ENCODE peak calls at places on chromosomes 1 and 21, in eight cellular contexts. One of them, this sample, is unnamed. For H3K36me3, the result is how much of the 10 kb centered on the place peaks cover.

GRCh38 chr1:81582467-81582986 is 218.2 kb upstream of the ADGRL2 start:
- DNase-seq in body of pancreas: no peak
- DNase-seq in bronchial epithelial cell: no peak
- DNase-seq in heart left ventricle: no peak
- DNase-seq in PC-3: no peak
- DNase-seq in H7: no peak
- DNase-seq in endodermal cell: no peak
- DNase-seq in ascending aorta: no peak
- DNase-seq in this sample: no peak

GRCh38 chr1:93635614-93636543 is 45.8 kb downstream of the BCAR3 start:
- DNase-seq in body of pancreas: no peak
- DNase-seq in bronchial epithelial cell: no peak
- DNase-seq in heart left ventricle: no peak
- DNase-seq in PC-3: no peak
- DNase-seq in H7: peak
- DNase-seq in endodermal cell: peak
- DNase-seq in ascending aorta: no peak
- DNase-seq in this sample: peak

GRCh38 chr1:227343727-227344551 is 25.6 kb upstream of the CDC42BPA start:
- DNase-seq in body of pancreas: no peak
- DNase-seq in bronchial epithelial cell: peak
- DNase-seq in heart left ventricle: no peak
- DNase-seq in PC-3: peak
- DNase-seq in H7: no peak
- DNase-seq in endodermal cell: no peak
- DNase-seq in ascending aorta: no peak
- DNase-seq in this sample: no peak

GRCh38 chr21:33543505-33544129 is 779 bp downstream of the SON start:
- DNase-seq in body of pancreas: peak
- DNase-seq in bronchial epithelial cell: peak
- DNase-seq in heart left ventricle: peak
- DNase-seq in PC-3: peak
- DNase-seq in H7: no peak
- DNase-seq in endodermal cell: no peak
- DNase-seq in ascending aorta: peak
- DNase-seq in this sample: no peak

GRCh38 chr1:205962821-205963221 is 19.6 kb upstream of the SLC26A9 start:
- DNase-seq in body of pancreas: no peak
- DNase-seq in bronchial epithelial cell: no peak
- DNase-seq in heart left ventricle: no peak
- DNase-seq in PC-3: no peak
- DNase-seq in H7: no peak
- DNase-seq in endodermal cell: no peak
- DNase-seq in ascending aorta: no peak
- DNase-seq in this sample: no peak

GRCh38 chr1:90717665-90718410 is 736 bp upstream of the BARHL2 start:
- DNase-seq in body of pancreas: no peak
- DNase-seq in bronchial epithelial cell: no peak
- DNase-seq in heart left ventricle: no peak
- DNase-seq in PC-3: no peak
- DNase-seq in H7: peak
- DNase-seq in endodermal cell: peak
- DNase-seq in ascending aorta: no peak
- DNase-seq in this sample: peak

GRCh38 chr1:228510101-228510850 is 23.1 kb downstream of the RNF187 start:
- DNase-seq in body of pancreas: no peak
- DNase-seq in bronchial epithelial cell: no peak
- DNase-seq in heart left ventricle: no peak
- DNase-seq in PC-3: peak
- DNase-seq in H7: no peak
- DNase-seq in endodermal cell: no peak
- DNase-seq in ascending aorta: peak
- DNase-seq in this sample: no peak

GRCh38 chr1:155889566-155889965 is 21.6 kb downstream of the RIT1 start:
- DNase-seq in body of pancreas: no peak
- DNase-seq in bronchial epithelial cell: peak
- DNase-seq in heart left ventricle: no peak
- DNase-seq in PC-3: no peak
- DNase-seq in H7: no peak
- DNase-seq in endodermal cell: no peak
- DNase-seq in ascending aorta: no peak
- DNase-seq in this sample: no peak

GRCh38 chr1:192993426-192994085 is 65.6 kb downstream of the UCHL5 start:
- DNase-seq in body of pancreas: no peak
- DNase-seq in bronchial epithelial cell: no peak
- DNase-seq in heart left ventricle: no peak
- DNase-seq in PC-3: no peak
- DNase-seq in H7: no peak
- DNase-seq in endodermal cell: no peak
- DNase-seq in ascending aorta: no peak
- DNase-seq in this sample: no peak

GRCh38 chr1:98985687-98986086 is 19.0 kb downstream of the PLPPR5 start:
- DNase-seq in body of pancreas: no peak
- DNase-seq in bronchial epithelial cell: no peak
- DNase-seq in heart left ventricle: no peak
- DNase-seq in PC-3: peak
- DNase-seq in H7: no peak
- DNase-seq in endodermal cell: no peak
- DNase-seq in ascending aorta: no peak
- DNase-seq in this sample: no peak

GRCh38 chr1:223620297-223620900 is 45.1 kb downstream of the CAPN8 start:
- DNase-seq in body of pancreas: peak
- DNase-seq in bronchial epithelial cell: no peak
- DNase-seq in heart left ventricle: no peak
- DNase-seq in PC-3: no peak
- DNase-seq in H7: no peak
- DNase-seq in endodermal cell: no peak
- DNase-seq in ascending aorta: no peak
- DNase-seq in this sample: no peak

GRCh38 chr1:18950415-18951026 is 6.0 kb downstream of the IFFO2 start:
- DNase-seq in body of pancreas: no peak
- DNase-seq in bronchial epithelial cell: no peak
- DNase-seq in heart left ventricle: peak
- DNase-seq in PC-3: no peak
- DNase-seq in H7: peak
- DNase-seq in endodermal cell: no peak
- DNase-seq in ascending aorta: peak
- DNase-seq in this sample: no peak

GRCh38 chr1:230104395-230105244 is 37.6 kb downstream of the GALNT2 start:
- DNase-seq in body of pancreas: peak
- DNase-seq in bronchial epithelial cell: peak
- DNase-seq in heart left ventricle: peak
- DNase-seq in PC-3: peak
- DNase-seq in H7: no peak
- DNase-seq in endodermal cell: peak
- DNase-seq in ascending aorta: peak
- DNase-seq in this sample: peak

GRCh38 chr1:115973154-115973553 is 3.2 kb upstream of the SLC22A15 start:
- DNase-seq in body of pancreas: no peak
- DNase-seq in bronchial epithelial cell: no peak
- DNase-seq in heart left ventricle: no peak
- DNase-seq in PC-3: no peak
- DNase-seq in H7: no peak
- DNase-seq in endodermal cell: no peak
- DNase-seq in ascending aorta: no peak
- DNase-seq in this sample: no peak

GRCh38 chr1:173568483-173568882 is 34.4 kb downstream of the SLC9C2 start:
- DNase-seq in body of pancreas: no peak
- DNase-seq in bronchial epithelial cell: no peak
- DNase-seq in heart left ventricle: no peak
- DNase-seq in PC-3: no peak
- DNase-seq in H7: no peak
- DNase-seq in endodermal cell: no peak
- DNase-seq in ascending aorta: no peak
- DNase-seq in this sample: no peak

GRCh38 chr21:41923641-41924342 is 30.0 kb downstream of the C2CD2 start:
- DNase-seq in body of pancreas: peak
- DNase-seq in bronchial epithelial cell: no peak
- DNase-seq in heart left ventricle: no peak
- DNase-seq in PC-3: no peak
- DNase-seq in H7: no peak
- DNase-seq in endodermal cell: no peak
- DNase-seq in ascending aorta: peak
- DNase-seq in this sample: no peak

GRCh38 chr1:172497230-172497629 is 35.7 kb upstream of the SUCO start:
- DNase-seq in body of pancreas: peak
- DNase-seq in bronchial epithelial cell: peak
- DNase-seq in heart left ventricle: no peak
- DNase-seq in PC-3: peak
- DNase-seq in H7: peak
- DNase-seq in endodermal cell: peak
- DNase-seq in ascending aorta: no peak
- DNase-seq in this sample: no peak

GRCh38 chr1:51581286-51581685 is 35.6 kb upstream of the OSBPL9 start:
- DNase-seq in body of pancreas: no peak
- DNase-seq in bronchial epithelial cell: peak
- DNase-seq in heart left ventricle: no peak
- DNase-seq in PC-3: no peak
- DNase-seq in H7: no peak
- DNase-seq in endodermal cell: no peak
- DNase-seq in ascending aorta: no peak
- DNase-seq in this sample: no peak

GRCh38 chr1:165910764-165911421 is 83.5 kb downstream of the UCK2 start:
- DNase-seq in body of pancreas: peak
- DNase-seq in bronchial epithelial cell: no peak
- DNase-seq in heart left ventricle: peak
- DNase-seq in PC-3: no peak
- DNase-seq in H7: no peak
- DNase-seq in endodermal cell: peak
- DNase-seq in ascending aorta: no peak
- DNase-seq in this sample: peak

GRCh38 chr1:15345711-15346355 is 63.9 kb upstream of the EFHD2 start:
- DNase-seq in body of pancreas: peak
- DNase-seq in bronchial epithelial cell: peak
- DNase-seq in heart left ventricle: peak
- DNase-seq in PC-3: no peak
- DNase-seq in H7: no peak
- DNase-seq in endodermal cell: no peak
- DNase-seq in ascending aorta: peak
- DNase-seq in this sample: peak

GRCh38 chr1:232992227-232992626 is 41.8 kb downstream of the NTPCR start:
- DNase-seq in body of pancreas: no peak
- DNase-seq in bronchial epithelial cell: no peak
- DNase-seq in heart left ventricle: no peak
- DNase-seq in PC-3: no peak
- DNase-seq in H7: no peak
- DNase-seq in endodermal cell: no peak
- DNase-seq in ascending aorta: no peak
- DNase-seq in this sample: no peak

DNA sequence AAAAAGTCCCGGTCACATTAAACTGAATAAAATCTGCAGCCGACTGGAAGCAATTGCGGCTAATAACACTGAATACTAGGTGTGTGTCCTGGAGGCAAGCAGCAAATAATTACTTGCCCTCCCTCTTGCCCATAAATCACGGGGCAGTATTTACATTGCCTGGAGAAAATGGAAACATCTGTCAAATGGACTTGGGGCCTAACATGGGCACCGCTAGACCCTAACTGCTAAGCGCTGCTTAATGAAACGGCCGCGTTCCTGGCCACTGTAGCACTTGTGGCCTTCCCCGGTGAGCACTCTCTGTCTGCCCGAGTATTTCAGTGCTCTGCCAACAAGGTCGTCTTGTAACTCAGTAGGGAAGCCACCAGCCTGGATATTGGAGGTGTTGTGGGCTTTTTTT is 23.9 kb upstream of the KNCN start:
- DNase-seq in body of pancreas: no peak
- DNase-seq in bronchial epithelial cell: no peak
- DNase-seq in heart left ventricle: no peak
- DNase-seq in PC-3: no peak
- DNase-seq in H7: no peak
- DNase-seq in endodermal cell: no peak
- DNase-seq in ascending aorta: no peak
- DNase-seq in this sample: no peak
- H3K36me3 ChIP-seq in body of pancreas: under half
- H3K36me3 ChIP-seq in bronchial epithelial cell: under half
- H3K36me3 ChIP-seq in heart left ventricle: half or more
- H3K36me3 ChIP-seq in PC-3: under half
- H3K36me3 ChIP-seq in H7: under half
- H3K36me3 ChIP-seq in endodermal cell: under half
- H3K36me3 ChIP-seq in ascending aorta: under half
- H3K36me3 ChIP-seq in this sample: under half

DNA sequence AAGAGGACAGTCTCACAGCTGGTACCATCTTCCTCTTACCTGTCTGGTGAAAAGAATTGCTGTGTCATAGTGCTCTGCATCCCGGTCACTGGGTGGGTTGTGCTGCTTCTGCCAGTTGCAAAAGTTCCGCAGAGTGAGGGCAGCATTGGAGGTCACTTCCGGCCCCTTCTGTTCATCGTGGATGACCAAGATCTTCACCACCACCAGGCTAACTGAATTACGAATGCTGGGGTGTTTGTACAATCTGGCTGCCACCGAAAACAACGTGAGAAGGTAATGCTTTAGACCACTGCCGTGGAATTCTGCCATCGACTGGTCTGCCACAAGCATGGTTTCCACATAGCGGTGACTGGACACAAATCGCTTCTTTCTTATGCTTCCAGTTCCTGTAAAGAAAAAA is 2.9 kb downstream of the ADAMTS1 start:
- DNase-seq in body of pancreas: no peak
- DNase-seq in bronchial epithelial cell: no peak
- DNase-seq in heart left ventricle: no peak
- DNase-seq in PC-3: peak
- DNase-seq in H7: no peak
- DNase-seq in endodermal cell: no peak
- DNase-seq in ascending aorta: no peak
- DNase-seq in this sample: no peak
- H3K36me3 ChIP-seq in body of pancreas: under half
- H3K36me3 ChIP-seq in bronchial epithelial cell: under half
- H3K36me3 ChIP-seq in heart left ventricle: half or more
- H3K36me3 ChIP-seq in PC-3: under half
- H3K36me3 ChIP-seq in H7: under half
- H3K36me3 ChIP-seq in endodermal cell: half or more
- H3K36me3 ChIP-seq in ascending aorta: half or more
- H3K36me3 ChIP-seq in this sample: under half

DNA sequence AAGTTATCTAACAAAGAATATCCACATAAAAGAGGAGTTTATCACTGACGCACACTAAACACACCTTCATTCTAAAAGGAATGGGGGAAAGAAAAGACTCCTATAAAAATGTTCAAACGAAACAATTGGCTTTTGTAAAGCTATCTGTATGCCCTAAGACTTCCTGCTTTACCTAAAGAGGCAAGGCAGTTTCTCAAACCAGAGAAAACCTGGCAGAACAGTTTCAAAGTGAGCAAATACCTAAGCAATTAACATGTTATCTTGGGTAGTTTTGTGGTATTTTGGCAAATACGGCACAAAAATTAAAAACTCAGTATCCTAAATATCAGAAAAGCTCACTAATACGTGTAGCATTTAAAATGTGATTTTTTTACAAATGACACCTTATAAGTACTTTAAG is 1.9 kb downstream of the PUM1 start:
- DNase-seq in body of pancreas: no peak
- DNase-seq in bronchial epithelial cell: peak
- DNase-seq in heart left ventricle: no peak
- DNase-seq in PC-3: peak
- DNase-seq in H7: no peak
- DNase-seq in endodermal cell: no peak
- DNase-seq in ascending aorta: no peak
- DNase-seq in this sample: no peak
- H3K36me3 ChIP-seq in body of pancreas: under half
- H3K36me3 ChIP-seq in bronchial epithelial cell: under half
- H3K36me3 ChIP-seq in heart left ventricle: under half
- H3K36me3 ChIP-seq in PC-3: under half
- H3K36me3 ChIP-seq in H7: under half
- H3K36me3 ChIP-seq in endodermal cell: under half
- H3K36me3 ChIP-seq in ascending aorta: under half
- H3K36me3 ChIP-seq in this sample: under half

GRCh38 chr1:945910-946565 is 13.0 kb downstream of the NOC2L start:
- DNase-seq in body of pancreas: no peak
- DNase-seq in bronchial epithelial cell: no peak
- DNase-seq in heart left ventricle: no peak
- DNase-seq in PC-3: no peak
- DNase-seq in H7: no peak
- DNase-seq in endodermal cell: no peak
- DNase-seq in ascending aorta: no peak
- DNase-seq in this sample: no peak
- H3K36me3 ChIP-seq in body of pancreas: under half
- H3K36me3 ChIP-seq in bronchial epithelial cell: under half
- H3K36me3 ChIP-seq in heart left ventricle: half or more
- H3K36me3 ChIP-seq in PC-3: under half
- H3K36me3 ChIP-seq in H7: under half
- H3K36me3 ChIP-seq in endodermal cell: under half
- H3K36me3 ChIP-seq in ascending aorta: under half
- H3K36me3 ChIP-seq in this sample: under half

This sample was measured in testis.